ENCODE peak calls at places on chromosomes 16 and 17, in four cellular contexts. One of them, this sample, is unnamed.

GRCh38 chr17:74282587-74283370 is 8.7 kb downstream of the DNAI2 start:
- DNase-seq in A549: peak
- DNase-seq in SK-N-SH: no peak
- DNase-seq in HepG2: peak
- DNase-seq in this sample: peak

GRCh38 chr16:67528870-67529638 is 425 bp downstream of the RIPOR1 start:
- DNase-seq in A549: peak
- DNase-seq in SK-N-SH: peak
- DNase-seq in HepG2: no peak
- DNase-seq in this sample: no peak

GRCh38 chr17:18946536-18946935 is 5.4 kb upstream of the SLC5A10 start:
- DNase-seq in A549: no peak
- DNase-seq in SK-N-SH: no peak
- DNase-seq in HepG2: no peak
- DNase-seq in this sample: no peak

GRCh38 chr17:7336240-7337175 is at the start of gene ACAP1:
- DNase-seq in A549: no peak
- DNase-seq in SK-N-SH: no peak
- DNase-seq in HepG2: no peak
- DNase-seq in this sample: no peak

GRCh38 chr17:12927541-12928425 is 90.0 kb downstream of the ELAC2 start:
- DNase-seq in A549: no peak
- DNase-seq in SK-N-SH: no peak
- DNase-seq in HepG2: no peak
- DNase-seq in this sample: no peak

GRCh38 chr17:20206068-20206467 is 196.9 kb downstream of the SPECC1 start:
- DNase-seq in A549: peak
- DNase-seq in SK-N-SH: no peak
- DNase-seq in HepG2: no peak
- DNase-seq in this sample: no peak

GRCh38 chr17:38920374-38921291 is 4.8 kb upstream of the LASP1NB start:
- DNase-seq in A549: no peak
- DNase-seq in SK-N-SH: no peak
- DNase-seq in HepG2: no peak
- DNase-seq in this sample: no peak

GRCh38 chr16:9362050-9362449 is 270.6 kb downstream of the HAPSTR1 start:
- DNase-seq in A549: no peak
- DNase-seq in SK-N-SH: no peak
- DNase-seq in HepG2: peak
- DNase-seq in this sample: no peak

GRCh38 chr17:8649157-8650118 is 18.9 kb upstream of the MYH10 start:
- DNase-seq in A549: no peak
- DNase-seq in SK-N-SH: no peak
- DNase-seq in HepG2: no peak
- DNase-seq in this sample: no peak

GRCh38 chr16:87263418-87264052 is 53.7 kb downstream of the C16orf95 start:
- DNase-seq in A549: no peak
- DNase-seq in SK-N-SH: no peak
- DNase-seq in HepG2: no peak
- DNase-seq in this sample: no peak
- TF ChIP-seq PBX3 in A549: no peak
- TF ChIP-seq PBX3 in SK-N-SH: no peak
- TF ChIP-seq PBX3 in HepG2: no peak
- TF ChIP-seq PBX3 in this sample: no peak

GRCh38 chr16:66508261-66508913 is 41.5 kb downstream of the TK2 start:
- DNase-seq in A549: peak
- DNase-seq in SK-N-SH: no peak
- DNase-seq in HepG2: no peak
- DNase-seq in this sample: no peak
- TF ChIP-seq PBX3 in A549: peak
- TF ChIP-seq PBX3 in SK-N-SH: no peak
- TF ChIP-seq PBX3 in HepG2: no peak
- TF ChIP-seq PBX3 in this sample: no peak

GRCh38 chr16:49617710-49618330 is 238.1 kb downstream of the ZNF423 start:
- DNase-seq in A549: no peak
- DNase-seq in SK-N-SH: no peak
- DNase-seq in HepG2: no peak
- DNase-seq in this sample: no peak

GRCh38 chr16:49617016-49617569 is 238.8 kb downstream of the ZNF423 start:
- DNase-seq in A549: no peak
- DNase-seq in SK-N-SH: no peak
- DNase-seq in HepG2: no peak
- DNase-seq in this sample: no peak

GRCh38 chr16:49619811-49620157 is 236.1 kb downstream of the ZNF423 start:
- DNase-seq in A549: no peak
- DNase-seq in SK-N-SH: no peak
- DNase-seq in HepG2: no peak
- DNase-seq in this sample: no peak

GRCh38 chr16:49620158-49620867 is 235.6 kb downstream of the ZNF423 start:
- DNase-seq in A549: peak
- DNase-seq in SK-N-SH: peak
- DNase-seq in HepG2: peak
- DNase-seq in this sample: no peak

DNA sequence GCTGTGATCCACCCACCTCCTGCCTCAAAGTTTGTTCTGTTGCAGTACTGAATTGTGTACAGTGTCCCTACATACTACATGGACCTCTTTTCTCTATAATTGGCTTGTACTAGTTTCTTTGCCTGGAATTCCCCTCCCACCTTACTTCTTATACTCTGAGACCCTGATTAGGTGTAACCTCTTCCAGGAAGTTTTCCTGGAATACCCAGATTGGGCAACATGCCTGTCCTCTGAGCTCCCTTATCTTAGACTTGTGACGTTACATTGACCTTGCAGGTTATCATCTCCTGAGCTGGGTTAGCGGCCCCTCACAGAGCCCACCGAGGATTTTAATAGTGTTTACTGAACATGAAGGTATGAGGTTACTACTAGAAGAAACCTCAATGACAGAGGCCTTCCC is 237.0 kb downstream of the ZNF423 start:
- DNase-seq in A549: no peak
- DNase-seq in SK-N-SH: no peak
- DNase-seq in HepG2: no peak
- DNase-seq in this sample: no peak
- TF ChIP-seq PBX3 in A549: no peak
- TF ChIP-seq PBX3 in SK-N-SH: no peak
- TF ChIP-seq PBX3 in HepG2: no peak
- TF ChIP-seq PBX3 in this sample: no peak

GRCh38 chr16:75996491-75996890 is 270.2 kb upstream of the CPHXL start:
- DNase-seq in A549: no peak
- DNase-seq in SK-N-SH: no peak
- DNase-seq in HepG2: no peak
- DNase-seq in this sample: no peak
- TF ChIP-seq PBX3 in A549: no peak
- TF ChIP-seq PBX3 in SK-N-SH: no peak
- TF ChIP-seq PBX3 in HepG2: no peak
- TF ChIP-seq PBX3 in this sample: no peak

GRCh38 chr16:87731607-87732006 is 34.2 kb downstream of the KLHDC4 start:
- DNase-seq in A549: no peak
- DNase-seq in SK-N-SH: no peak
- DNase-seq in HepG2: no peak
- DNase-seq in this sample: no peak

GRCh38 chr16:87727346-87727745 is 38.4 kb downstream of the KLHDC4 start:
- DNase-seq in A549: no peak
- DNase-seq in SK-N-SH: no peak
- DNase-seq in HepG2: no peak
- DNase-seq in this sample: no peak

GRCh38 chr16:87725596-87726235 is 40.1 kb downstream of the KLHDC4 start:
- DNase-seq in A549: peak
- DNase-seq in SK-N-SH: no peak
- DNase-seq in HepG2: no peak
- DNase-seq in this sample: no peak

GRCh38 chr16:87728026-87728425 is 37.8 kb downstream of the KLHDC4 start:
- DNase-seq in A549: no peak
- DNase-seq in SK-N-SH: no peak
- DNase-seq in HepG2: no peak
- DNase-seq in this sample: no peak

DNA sequence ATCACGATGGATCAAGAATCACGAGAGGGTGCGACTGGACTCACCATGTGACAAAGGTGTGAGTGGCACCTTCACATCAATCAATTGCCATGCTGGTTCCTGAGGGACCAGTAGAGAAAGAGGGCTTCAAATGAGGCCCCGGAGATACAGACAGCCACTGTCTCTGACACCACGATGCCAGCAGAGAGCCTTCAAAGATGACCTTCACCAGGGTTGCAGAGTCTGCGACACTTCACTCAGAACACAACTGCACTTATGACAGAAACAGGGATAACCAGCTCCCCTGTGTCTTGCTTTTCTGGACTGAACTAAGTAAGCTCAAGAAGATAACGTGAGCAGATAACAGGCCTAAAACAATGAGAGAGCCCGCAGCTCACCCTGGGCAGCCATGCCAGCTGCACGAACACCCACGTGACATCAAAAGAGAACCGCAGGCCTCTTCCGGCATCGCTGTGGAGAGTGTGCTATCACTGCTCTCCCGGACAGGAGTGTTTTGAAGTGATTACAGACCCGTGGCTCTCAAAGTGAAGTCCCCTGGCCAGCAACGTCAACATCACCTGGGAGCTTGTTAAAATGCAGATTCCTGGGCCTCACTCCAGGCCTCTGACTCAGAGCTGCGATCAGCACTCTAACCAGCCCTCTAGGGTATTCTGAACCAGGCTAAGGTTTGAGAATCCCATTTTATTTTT is 36.4 kb downstream of the KLHDC4 start:
- DNase-seq in A549: no peak
- DNase-seq in SK-N-SH: no peak
- DNase-seq in HepG2: no peak
- DNase-seq in this sample: no peak
- TF ChIP-seq PBX3 in A549: no peak
- TF ChIP-seq PBX3 in SK-N-SH: no peak
- TF ChIP-seq PBX3 in HepG2: no peak
- TF ChIP-seq PBX3 in this sample: no peak

GRCh38 chr16:84919267-84919666 is 92.1 kb downstream of the ZDHHC7 start:
- DNase-seq in A549: no peak
- DNase-seq in SK-N-SH: no peak
- DNase-seq in HepG2: no peak
- DNase-seq in this sample: no peak

GRCh38 chr16:84916850-84917249 is 94.5 kb downstream of the ZDHHC7 start:
- DNase-seq in A549: no peak
- DNase-seq in SK-N-SH: no peak
- DNase-seq in HepG2: no peak
- DNase-seq in this sample: no peak

GRCh38 chr16:84916156-84916555 is 95.2 kb downstream of the ZDHHC7 start:
- DNase-seq in A549: no peak
- DNase-seq in SK-N-SH: no peak
- DNase-seq in HepG2: no peak
- DNase-seq in this sample: no peak

GRCh38 chr16:84918006-84918909 is 93.1 kb downstream of the ZDHHC7 start:
- DNase-seq in A549: no peak
- DNase-seq in SK-N-SH: no peak
- DNase-seq in HepG2: no peak
- DNase-seq in this sample: no peak

DNA sequence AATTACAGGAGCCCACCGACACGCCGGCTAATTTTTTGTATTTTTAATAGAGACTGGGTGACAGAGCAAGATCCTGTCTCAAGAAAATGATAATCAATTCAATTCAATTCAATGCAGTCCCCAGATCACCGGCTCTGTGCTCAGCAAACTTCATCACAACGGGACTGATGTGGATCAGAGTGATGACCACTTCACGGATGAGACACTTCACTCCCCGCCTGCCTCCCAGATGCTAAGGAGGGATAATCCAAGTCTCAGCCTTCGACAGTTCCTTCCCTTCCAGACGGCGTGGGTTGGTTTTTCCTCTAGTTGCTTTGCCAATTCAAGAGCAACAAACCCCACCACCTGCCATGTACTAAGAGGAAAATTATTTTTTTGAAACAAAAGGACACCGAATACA is 93.8 kb downstream of the ZDHHC7 start:
- DNase-seq in A549: no peak
- DNase-seq in SK-N-SH: no peak
- DNase-seq in HepG2: no peak
- DNase-seq in this sample: no peak
- TF ChIP-seq PBX3 in A549: no peak
- TF ChIP-seq PBX3 in SK-N-SH: no peak
- TF ChIP-seq PBX3 in HepG2: no peak
- TF ChIP-seq PBX3 in this sample: no peak

GRCh38 chr17:81741049-81741593 is 29.0 kb downstream of the SLC25A10 start:
- DNase-seq in A549: no peak
- DNase-seq in SK-N-SH: no peak
- DNase-seq in HepG2: no peak
- DNase-seq in this sample: no peak
- TF ChIP-seq PBX3 in A549: no peak
- TF ChIP-seq PBX3 in SK-N-SH: no peak
- TF ChIP-seq PBX3 in HepG2: no peak
- TF ChIP-seq PBX3 in this sample: no peak

This sample was measured in GM12878.